ENCODE peak calls at places on chromosomes 6 and 20, in eight cellular contexts. M is GM13976; I is activated CD8-positive, alpha-beta memory T cell treated with anti-CD3 and anti-CD28 coated beads, Interleukin-2, amount 10 ng/mL, durations not matched to agents 7 days and 5 days; X is KBM-7; T is kidney; B is pulmonary artery endothelial cell; R is ELR; Z is iris pigment epithelial cell. A is an unnamed sample.

GRCh38 chr6:45812937-45813336 is 202.7 kb downstream of the CLIC5 start:
- DNase-seq in M (no peak), I (no peak), X (no peak), T (no peak), B (no peak), R (no peak), Z (peak), A (no peak)

GRCh38 chr6:106145741-106146227 is 59.6 kb downstream of the PRDM1 start:
- DNase-seq in M (no peak), I (peak), X (no peak), T (no peak), B (no peak), R (peak), Z (peak), A (no peak)

GRCh38 chr20:20594171-20594530 is 118.3 kb downstream of the RALGAPA2 start:
- DNase-seq in M (peak), I (no peak), X (peak), T (no peak), B (no peak), R (peak), Z (peak), A (no peak)

GRCh38 chr20:48338717-48339116 is 489.1 kb downstream of the PREX1 start:
- DNase-seq in M (no peak), I (no peak), X (no peak), T (no peak), B (no peak), R (peak), Z (peak), A (no peak)

GRCh38 chr20:63314015-63314471 is 21.1 kb downstream of the COL20A1 start:
- DNase-seq in M (no peak), I (no peak), X (no peak), T (peak), B (no peak), R (no peak), Z (no peak), A (no peak)

GRCh38 chr20:35200255-35200654 is 26.2 kb upstream of the MMP24 start:
- DNase-seq in M (no peak), I (no peak), X (no peak), T (no peak), B (no peak), R (peak), Z (peak), A (no peak)

GRCh38 chr20:57959589-57959988 is 249.8 kb upstream of the PMEPA1 start:
- DNase-seq in M (no peak), I (no peak), X (no peak), T (no peak), B (no peak), R (no peak), Z (no peak), A (no peak)

GRCh38 chr6:44339301-44339700 is 3.1 kb upstream of the SPATS1 start:
- DNase-seq in M (no peak), I (no peak), X (no peak), T (no peak), B (no peak), R (no peak), Z (no peak), A (no peak)

GRCh38 chr6:21992178-21992967 is 304.5 kb downstream of the PRL start:
- DNase-seq in M (no peak), I (no peak), X (no peak), T (no peak), B (no peak), R (peak), Z (peak), A (no peak)